ENCODE peak calls at places on chromosomes 4 and X, in ten cellular contexts. V, M, X, B, D, G, H, K, T and S are unnamed samples.

GRCh38 chrX:120358687-120359086 is 3.2 kb upstream of the ATP1B4 start:
- DNase-seq in T (no peak), H (peak), K (no peak), M (no peak), V (no peak), B (no peak), X (no peak), D (peak), G (no peak), S (peak)

GRCh38 chr4:8235224-8235623 is 34.3 kb upstream of the HTRA3 start:
- DNase-seq in H (no peak), V (no peak), D (no peak), T (no peak), B (no peak), K (no peak), X (no peak), G (no peak), M (no peak), S (no peak)

GRCh38 chr4:106986486-106986885 is 49.6 kb downstream of the DKK2 start:
- DNase-seq in B (no peak), M (no peak), X (no peak), V (peak), D (no peak), H (peak), G (no peak), T (no peak), K (no peak), S (no peak)

GRCh38 chrX:22527302-22527701 is 254.6 kb downstream of the CBLL2 start:
- DNase-seq in B (no peak), M (no peak), X (no peak), H (no peak), K (no peak), V (no peak), G (no peak), T (no peak), D (no peak), S (no peak)

GRCh38 chrX:134580947-134581346 is 77.3 kb downstream of the PLAC1 start:
- DNase-seq in H (no peak), M (no peak), T (peak), B (no peak), V (peak), D (no peak), G (no peak), X (no peak), K (no peak), S (no peak)

GRCh38 chr4:7867701-7868429 is 71.8 kb downstream of the AFAP1 start:
- DNase-seq in B (no peak), V (no peak), G (no peak), K (no peak), M (no peak), H (no peak), D (no peak), X (no peak), T (peak), S (no peak)

GRCh38 chr4:677431-678293 is 3.3 kb downstream of the MYL5 start:
- DNase-seq in D (no peak), M (no peak), G (no peak), T (no peak), H (no peak), B (peak), K (no peak), X (no peak), V (no peak), S (no peak)

GRCh38 chr4:102754044-102754443 is 6.7 kb downstream of the MANBA start:
- DNase-seq in H (no peak), V (no peak), T (no peak), M (no peak), K (no peak), B (no peak), X (no peak), D (no peak), G (no peak), S (no peak)

GRCh38 chrX:2898861-2899512 is 30.2 kb downstream of the ARSD start:
- DNase-seq in K (no peak), G (no peak), M (no peak), B (no peak), D (no peak), T (no peak), X (no peak), H (no peak), V (no peak), S (no peak)